ENCODE peak calls at places on chromosome 22, in ten cellular contexts. B is tibial nerve, E is H54, A is HCT116, P is esophagus squamous epithelium, K is ovary, Q is suprapubic skin, S is heart left ventricle, F is NB4, N is uterus. D is an unnamed sample.

GRCh38 chr22:37273126-37273845 is 9.0 kb upstream of the CYTH4 start:
- DNase-seq in B (no peak), E (no peak), A (no peak), P (no peak), K (no peak), Q (no peak), S (no peak), F (peak), N (no peak), D (no peak)

GRCh38 chr22:37806409-37807338 is 1.1 kb upstream of the GCAT start:
- DNase-seq in B (no peak), E (no peak), A (no peak), P (no peak), K (peak), Q (no peak), S (no peak), F (peak), N (peak), D (peak)

GRCh38 chr22:21816787-21817496 is 50.5 kb downstream of the MAPK1 start:
- DNase-seq in B (no peak), E (peak), A (no peak), P (no peak), K (no peak), Q (no peak), S (no peak), F (peak), N (no peak), D (peak)

GRCh38 chr22:46545041-46545796 is 7.8 kb upstream of the CELSR1 start:
- DNase-seq in B (no peak), E (no peak), A (no peak), P (no peak), K (no peak), Q (no peak), S (no peak), F (peak), N (no peak), D (no peak)

GRCh38 chr22:33519140-33519973 is 400.9 kb downstream of the LARGE1 start:
- DNase-seq in B (no peak), E (peak), A (no peak), P (no peak), K (peak), Q (no peak), S (no peak), F (peak), N (peak), D (peak)

GRCh38 chr22:30866216-30866615 is 102.4 kb downstream of the MORC2 start:
- DNase-seq in B (no peak), E (no peak), A (no peak), P (no peak), K (no peak), Q (peak), S (no peak), F (no peak), N (no peak), D (no peak)

GRCh38 chr22:49400866-49401598 is 426.6 kb downstream of the BRD1 start:
- DNase-seq in B (no peak), E (no peak), A (no peak), P (no peak), K (no peak), Q (peak), S (no peak), F (peak), N (no peak), D (no peak)

GRCh38 chr22:47201996-47202818 is 439.8 kb downstream of the TBC1D22A start:
- DNase-seq in B (peak), E (no peak), A (no peak), P (no peak), K (no peak), Q (peak), S (peak), F (no peak), N (no peak), D (no peak)

GRCh38 chr22:35620624-35621245 is 3.6 kb upstream of the MB start:
- DNase-seq in B (no peak), E (no peak), A (no peak), P (no peak), K (no peak), Q (no peak), S (no peak), F (no peak), N (peak), D (no peak)

GRCh38 chr22:39396797-39397195 is 2.8 kb upstream of the TAB1 start:
- DNase-seq in B (no peak), E (no peak), A (no peak), P (no peak), K (no peak), Q (no peak), S (peak), F (no peak), N (no peak), D (no peak)

GRCh38 chr22:35523167-35523928 is 17.3 kb upstream of the RASD2 start:
- DNase-seq in B (no peak), E (no peak), A (no peak), P (no peak), K (no peak), Q (no peak), S (no peak), F (no peak), N (no peak), D (no peak)

GRCh38 chr22:33922268-33922667 is 2.0 kb upstream of the LARGE1 start:
- DNase-seq in B (no peak), E (no peak), A (no peak), P (no peak), K (peak), Q (peak), S (no peak), F (no peak), N (peak), D (no peak)

GRCh38 chr22:32622004-32622761 is 147.6 kb downstream of the FBXO7 start:
- DNase-seq in B (peak), E (no peak), A (no peak), P (no peak), K (peak), Q (no peak), S (no peak), F (no peak), N (peak), D (no peak)

GRCh38 chr22:40176921-40177737 is 596 bp upstream of the TNRC6B start:
- DNase-seq in B (no peak), E (peak), A (no peak), P (no peak), K (peak), Q (no peak), S (no peak), F (peak), N (peak), D (peak)

GRCh38 chr22:49152146-49152929 is 675.3 kb downstream of the BRD1 start:
- DNase-seq in B (no peak), E (no peak), A (no peak), P (no peak), K (no peak), Q (no peak), S (peak), F (no peak), N (no peak), D (no peak)

GRCh38 chr22:33918676-33919590 is 1.3 kb downstream of the LARGE1 start:
- DNase-seq in B (no peak), E (no peak), A (no peak), P (no peak), K (no peak), Q (no peak), S (no peak), F (peak), N (no peak), D (no peak)

GRCh38 chr22:48456449-48456848 is 1371.2 kb downstream of the BRD1 start:
- DNase-seq in B (no peak), E (no peak), A (no peak), P (no peak), K (no peak), Q (no peak), S (no peak), F (no peak), N (no peak), D (no peak)

GRCh38 chr22:31394326-31394725 is 5.1 kb upstream of the DRG1 start:
- DNase-seq in B (no peak), E (no peak), A (no peak), P (no peak), K (no peak), Q (no peak), S (no peak), F (no peak), N (no peak), D (no peak)

GRCh38 chr22:33851240-33851639 is 69.0 kb downstream of the LARGE1 start:
- DNase-seq in B (no peak), E (no peak), A (no peak), P (no peak), K (no peak), Q (no peak), S (no peak), F (peak), N (no peak), D (no peak)

GRCh38 chr22:32411388-32411787 is 659 bp downstream of the RTCB start:
- DNase-seq in B (no peak), E (peak), A (no peak), P (no peak), K (no peak), Q (no peak), S (no peak), F (peak), N (no peak), D (peak)

GRCh38 chr22:32532819-32533128 is 58.2 kb downstream of the FBXO7 start:
- DNase-seq in B (no peak), E (no peak), A (no peak), P (no peak), K (peak), Q (no peak), S (no peak), F (no peak), N (no peak), D (no peak)

GRCh38 chr22:37589607-37590006 is 9.7 kb upstream of the LGALS2 start:
- DNase-seq in B (no peak), E (no peak), A (no peak), P (no peak), K (no peak), Q (no peak), S (no peak), F (no peak), N (no peak), D (no peak)

GRCh38 chr22:48745842-48746788 is 1081.6 kb downstream of the BRD1 start:
- DNase-seq in B (no peak), E (no peak), A (no peak), P (no peak), K (no peak), Q (peak), S (no peak), F (no peak), N (no peak), D (no peak)

GRCh38 chr22:36467042-36467810 is 14.2 kb downstream of the TXN2 start:
- DNase-seq in B (no peak), E (peak), A (peak), P (no peak), K (no peak), Q (no peak), S (peak), F (peak), N (no peak), D (no peak)

GRCh38 chr22:24994070-24994763 is 41.7 kb downstream of the KIAA1671 start:
- DNase-seq in B (no peak), E (peak), A (peak), P (no peak), K (no peak), Q (no peak), S (no peak), F (no peak), N (no peak), D (no peak)

GRCh38 chr22:37970864-37971263 is 13.5 kb downstream of the SOX10 start:
- DNase-seq in B (no peak), E (no peak), A (no peak), P (no peak), K (no peak), Q (no peak), S (no peak), F (no peak), N (no peak), D (no peak)

GRCh38 chr22:46792061-46792796 is 29.8 kb downstream of the TBC1D22A start:
- DNase-seq in B (no peak), E (no peak), A (no peak), P (no peak), K (no peak), Q (peak), S (no peak), F (no peak), N (no peak), D (no peak)

GRCh38 chr22:49973018-49973965 is 12.7 kb downstream of the PIM3 start:
- DNase-seq in B (no peak), E (no peak), A (no peak), P (no peak), K (no peak), Q (no peak), S (no peak), F (peak), N (no peak), D (no peak)

DNA sequence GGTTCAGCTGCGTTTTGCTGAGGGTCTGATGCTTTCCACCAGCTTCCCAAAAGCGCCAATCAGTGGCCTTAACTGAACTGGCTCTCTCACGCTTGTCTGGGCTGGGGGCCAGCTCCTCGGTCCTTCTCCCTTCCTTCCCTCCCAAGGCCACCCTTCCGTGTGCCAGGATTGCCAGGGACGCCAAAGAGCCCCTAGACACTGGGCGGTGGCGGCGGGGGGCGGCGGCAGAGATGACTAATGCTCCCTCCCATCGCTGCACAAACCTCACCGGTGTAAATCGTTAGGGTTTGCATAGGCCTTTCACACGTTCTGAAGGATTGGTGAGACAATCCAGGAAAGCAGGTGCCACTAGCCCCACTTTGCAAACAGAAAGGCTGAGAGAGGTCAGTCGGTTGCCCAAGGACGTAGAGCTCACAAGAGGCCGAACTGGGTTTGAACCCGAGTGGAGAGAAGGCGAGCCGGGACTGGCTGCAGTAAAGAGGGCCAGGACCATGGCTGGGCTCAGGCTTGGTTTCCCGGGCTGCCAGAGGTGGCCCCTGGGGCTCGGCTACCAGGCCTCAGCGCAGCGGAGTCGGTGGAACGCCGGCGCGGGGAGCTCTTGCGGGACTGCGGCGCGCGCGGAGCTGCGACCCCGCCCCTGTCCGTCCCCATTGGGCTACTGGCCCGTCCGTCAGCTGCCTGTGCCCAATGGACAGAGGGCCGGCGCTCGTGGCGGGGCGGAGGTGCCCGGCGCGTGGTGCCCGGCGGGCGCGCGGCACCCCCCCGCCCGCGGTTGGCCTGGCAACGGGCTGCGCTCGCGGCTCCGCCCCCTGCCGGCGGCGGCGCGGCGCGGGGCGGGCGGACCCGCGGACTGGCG is 589 bp upstream of the GNAZ start:
- DNase-seq in B (peak), E (peak), A (peak), P (peak), K (peak), Q (peak), S (peak), F (peak), N (peak), D (peak)
- TF ChIP-seq POLR2A in B (no peak), E (no peak), A (no peak), P (no peak), K (no peak), Q (no peak), S (no peak), F (no peak), N (no peak), D (no peak)

GRCh38 chr22:28394711-28395110 is 284.9 kb downstream of the TTC28 start:
- DNase-seq in B (no peak), E (no peak), A (no peak), P (no peak), K (no peak), Q (no peak), S (no peak), F (no peak), N (no peak), D (no peak)

GRCh38 chr22:28395520-28395919 is 284.1 kb downstream of the TTC28 start:
- DNase-seq in B (no peak), E (no peak), A (no peak), P (no peak), K (no peak), Q (no peak), S (no peak), F (no peak), N (no peak), D (no peak)

GRCh38 chr22:28398355-28398754 is 281.3 kb downstream of the TTC28 start:
- DNase-seq in B (no peak), E (no peak), A (no peak), P (no peak), K (no peak), Q (no peak), S (no peak), F (no peak), N (no peak), D (no peak)

GRCh38 chr22:28397324-28397723 is 282.3 kb downstream of the TTC28 start:
- DNase-seq in B (no peak), E (no peak), A (no peak), P (no peak), K (no peak), Q (no peak), S (no peak), F (no peak), N (no peak), D (no peak)

DNA sequence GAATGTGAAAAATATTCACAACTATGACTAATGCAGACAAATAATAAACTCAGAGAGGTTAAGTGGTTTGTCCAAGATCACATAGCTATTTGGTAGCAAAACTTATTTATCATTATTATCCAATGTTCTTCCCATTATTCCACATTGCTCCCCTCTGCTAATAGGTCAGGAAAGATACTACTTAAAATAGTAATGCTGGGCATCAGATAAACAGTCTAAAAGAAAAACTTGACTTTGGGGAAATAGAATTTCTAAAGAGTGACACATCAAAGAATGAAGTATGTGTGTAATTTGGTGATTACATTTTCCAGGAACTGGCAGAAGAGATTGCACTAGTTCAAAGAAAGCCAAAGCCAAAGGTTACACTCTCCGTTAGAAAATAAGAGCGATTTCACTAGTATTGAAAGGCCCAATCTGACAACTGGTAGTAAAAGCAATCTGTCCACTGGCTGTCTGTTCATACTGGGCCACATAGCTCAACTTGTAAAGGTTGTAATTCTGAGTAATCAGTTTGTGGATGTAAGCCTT is 283.7 kb downstream of the TTC28 start:
- DNase-seq in B (no peak), E (no peak), A (no peak), P (no peak), K (no peak), Q (no peak), S (no peak), F (no peak), N (no peak), D (peak)
- TF ChIP-seq POLR2A in B (no peak), E (no peak), A (no peak), P (no peak), K (no peak), Q (no peak), S (no peak), F (no peak), N (no peak), D (no peak)

GRCh38 chr22:42613869-42614268 is 814 bp downstream of the POLDIP3 start:
- DNase-seq in B (no peak), E (no peak), A (no peak), P (no peak), K (no peak), Q (no peak), S (no peak), F (peak), N (no peak), D (no peak)

GRCh38 chr22:42612336-42612735 is 2.3 kb downstream of the POLDIP3 start:
- DNase-seq in B (no peak), E (no peak), A (no peak), P (no peak), K (no peak), Q (no peak), S (no peak), F (no peak), N (no peak), D (no peak)

GRCh38 chr22:42615092-42615859 is 593 bp upstream of the POLDIP3 start:
- DNase-seq in B (peak), E (peak), A (peak), P (peak), K (peak), Q (peak), S (peak), F (peak), N (peak), D (peak)

GRCh38 chr22:42617155-42617983 is 2.7 kb upstream of the POLDIP3 start:
- DNase-seq in B (no peak), E (no peak), A (no peak), P (no peak), K (no peak), Q (no peak), S (no peak), F (no peak), N (no peak), D (no peak)

GRCh38 chr22:42614312-42615091 is at the start of gene POLDIP3:
- DNase-seq in B (peak), E (peak), A (peak), P (peak), K (peak), Q (peak), S (peak), F (peak), N (peak), D (peak)
- TF ChIP-seq POLR2A in B (peak), E (peak), A (no peak), P (no peak), K (peak), Q (peak), S (peak), F (peak), N (peak), D (no peak)

GRCh38 chr22:29559030-29559429 is 5.5 kb upstream of the THOC5 start:
- DNase-seq in B (no peak), E (no peak), A (no peak), P (no peak), K (no peak), Q (no peak), S (no peak), F (no peak), N (no peak), D (no peak)

GRCh38 chr22:29555065-29555644 is 1.6 kb upstream of the THOC5 start:
- DNase-seq in B (peak), E (no peak), A (no peak), P (no peak), K (peak), Q (no peak), S (no peak), F (no peak), N (no peak), D (no peak)

GRCh38 chr22:29550005-29550404 is 3.6 kb downstream of the THOC5 start:
- DNase-seq in B (no peak), E (no peak), A (no peak), P (no peak), K (no peak), Q (no peak), S (no peak), F (no peak), N (no peak), D (no peak)

DNA sequence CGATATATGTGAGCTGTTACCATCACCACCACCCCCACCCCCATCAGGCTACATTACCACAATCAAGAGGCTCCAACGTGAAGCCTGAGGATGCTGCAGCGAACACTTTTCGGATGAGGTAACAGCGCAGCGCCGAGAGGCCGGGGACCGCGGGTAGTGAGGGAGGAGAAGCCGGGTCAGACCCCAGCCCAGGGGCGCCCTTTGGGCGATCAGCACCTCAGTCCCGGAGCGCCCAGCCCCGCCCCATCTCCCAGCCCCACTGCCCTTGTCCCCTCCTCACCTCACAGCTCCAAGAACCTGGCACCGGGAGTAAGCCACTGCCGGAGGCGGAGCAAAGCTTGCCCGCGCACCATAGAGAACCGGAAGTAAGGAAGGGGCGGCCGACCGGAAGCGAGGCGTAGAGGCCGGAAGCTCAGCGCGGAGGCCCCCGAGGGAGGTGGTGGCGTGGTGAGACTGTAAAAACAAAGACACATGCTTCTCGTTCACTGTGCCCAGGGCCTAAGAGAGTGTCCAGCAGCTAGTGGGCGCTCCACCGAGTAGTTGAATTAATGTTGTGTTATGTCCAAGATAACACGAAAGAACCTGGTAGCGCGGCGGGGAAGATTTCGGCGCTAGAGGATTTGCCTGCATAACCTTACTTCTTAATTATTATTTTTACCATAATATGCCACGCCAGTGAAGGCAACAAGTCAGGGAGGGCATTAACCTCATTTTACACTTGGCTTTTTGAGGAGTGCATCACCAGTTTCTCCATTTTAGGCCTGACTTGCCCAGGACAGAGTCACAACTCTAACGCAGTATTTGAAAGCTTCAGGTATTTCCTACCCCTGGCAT is at the start of gene THOC5:
- DNase-seq in B (peak), E (peak), A (peak), P (peak), K (peak), Q (peak), S (peak), F (peak), N (peak), D (peak)
- TF ChIP-seq POLR2A in B (peak), E (peak), A (no peak), P (no peak), K (no peak), Q (no peak), S (no peak), F (peak), N (no peak), D (peak)